ENCODE peak calls at places on chromosomes 13 and 19, in four cellular contexts. P is NCI-H345; M is lower leg skin; Q is stimulated activated CD8-positive, alpha-beta memory T cell treated with anti-CD3 and anti-CD28 coated beads, Interleukin-2, amount 100 ng/mL, for 1 hour. O is an unnamed sample.

GRCh38 chr13:74132152-74132767 is 1.9 kb downstream of the KLF12 start:
- DNase-seq in P (no peak), M (no peak), Q (no peak), O (peak)

GRCh38 chr13:89061821-89062220 is 1390.7 kb downstream of the SLITRK5 start:
- DNase-seq in P (peak), M (no peak), Q (no peak), O (peak)

GRCh38 chr13:98751397-98752110 is 918 bp downstream of the SLC15A1 start:
- DNase-seq in P (no peak), M (no peak), Q (no peak), O (no peak)

GRCh38 chr13:65597839-65598818 is 1632.0 kb downstream of the PCDH9 start:
- DNase-seq in P (no peak), M (no peak), Q (no peak), O (no peak)

GRCh38 chr19:33194884-33195710 is 967 bp downstream of the LRP3 start:
- DNase-seq in P (peak), M (no peak), Q (no peak), O (no peak)

GRCh38 chr13:96450635-96451034 is 360.7 kb downstream of the HS6ST3 start:
- DNase-seq in P (no peak), M (no peak), Q (no peak), O (no peak)

GRCh38 chr19:55563261-55563690 is 17.4 kb downstream of the ZNF579 start:
- DNase-seq in P (no peak), M (no peak), Q (no peak), O (peak)

GRCh38 chr13:80168089-80168850 is 172.7 kb downstream of the SPRY2 start:
- DNase-seq in P (no peak), M (no peak), Q (no peak), O (no peak)

GRCh38 chr13:38417241-38417640 is 67.6 kb downstream of the UFM1 start:
- DNase-seq in P (no peak), M (no peak), Q (no peak), O (no peak)

GRCh38 chr19:14023404-14024235 is 4.3 kb upstream of the RLN3 start:
- DNase-seq in P (no peak), M (no peak), Q (no peak), O (no peak)

GRCh38 chr19:35509861-35510625 is 3.4 kb downstream of the DMKN start:
- DNase-seq in P (peak), M (no peak), Q (peak), O (peak)

GRCh38 chr13:32594339-32594738 is 8.1 kb downstream of the PDS5B start:
- DNase-seq in P (no peak), M (no peak), Q (no peak), O (no peak)

GRCh38 chr13:36872621-36873020 is 47.4 kb downstream of the SMAD9 start:
- DNase-seq in P (no peak), M (no peak), Q (no peak), O (no peak)

GRCh38 chr13:102311901-102312300 is 89.9 kb downstream of the FGF14 start:
- DNase-seq in P (no peak), M (no peak), Q (no peak), O (no peak)

GRCh38 chr13:34037636-34038325 is 219.8 kb downstream of the RFC3 start:
- DNase-seq in P (no peak), M (no peak), Q (no peak), O (no peak)

GRCh38 chr13:112983428-112984196 is 14.6 kb downstream of the MCF2L start:
- DNase-seq in P (no peak), M (no peak), Q (no peak), O (no peak)

GRCh38 chr13:36067619-36068456 is 63.3 kb downstream of the DCLK1 start:
- DNase-seq in P (no peak), M (no peak), Q (no peak), O (no peak)

GRCh38 chr19:51602189-51602854 is 27.9 kb downstream of the SIGLEC5 start:
- DNase-seq in P (no peak), M (no peak), Q (no peak), O (no peak)

GRCh38 chr19:1986357-1987162 is 29.0 kb downstream of the BTBD2 start:
- DNase-seq in P (no peak), M (no peak), Q (no peak), O (no peak)

GRCh38 chr19:46186717-46187101 is 38.7 kb downstream of the IGFL2 start:
- DNase-seq in P (no peak), M (no peak), Q (no peak), O (no peak)

GRCh38 chr19:40266111-40266510 is 19.0 kb downstream of the AKT2 start:
- DNase-seq in P (peak), M (no peak), Q (no peak), O (no peak)

GRCh38 chr13:113637262-113638160 is 20.5 kb downstream of the ATP4B start:
- DNase-seq in P (no peak), M (no peak), Q (no peak), O (no peak)

GRCh38 chr19:17103177-17103576 is 27.6 kb downstream of the MYO9B start:
- DNase-seq in P (no peak), M (no peak), Q (no peak), O (no peak)

GRCh38 chr13:113123226-113124150 is 889 bp downstream of the F10 start:
- DNase-seq in P (no peak), M (no peak), Q (no peak), O (no peak)

GRCh38 chr13:93172109-93172508 is 54.5 kb upstream of the GPC6 start:
- DNase-seq in P (no peak), M (no peak), Q (no peak), O (no peak)

GRCh38 chr13:97460853-97461252 is 26.9 kb downstream of the RAP2A start:
- DNase-seq in P (no peak), M (no peak), Q (no peak), O (no peak)

GRCh38 chr13:93505104-93505952 is 278.7 kb downstream of the GPC6 start:
- DNase-seq in P (peak), M (no peak), Q (no peak), O (no peak)

GRCh38 chr13:92355213-92355612 is 871.4 kb upstream of the GPC6 start:
- DNase-seq in P (peak), M (no peak), Q (no peak), O (peak)

GRCh38 chr13:46715363-46715762 is 81.6 kb downstream of the ESD start:
- DNase-seq in P (no peak), M (no peak), Q (no peak), O (no peak)

GRCh38 chr13:30752201-30752797 is 17.0 kb downstream of the ALOX5AP start:
- DNase-seq in P (no peak), M (no peak), Q (no peak), O (no peak)

GRCh38 chr19:45455707-45456499 is 11.9 kb upstream of the FOSB start:
- DNase-seq in P (no peak), M (peak), Q (peak), O (no peak)

GRCh38 chr13:71828117-71828516 is 38.9 kb downstream of the DACH1 start:
- DNase-seq in P (no peak), M (no peak), Q (no peak), O (no peak)

GRCh38 chr19:58573658-58574164 is 576 bp upstream of the MZF1 start:
- DNase-seq in P (no peak), M (no peak), Q (no peak), O (no peak)

GRCh38 chr19:6828698-6829633 is 56.5 kb downstream of the VAV1 start:
- DNase-seq in P (no peak), M (no peak), Q (no peak), O (no peak)

O was measured in NCI-H748 treated with DMSO at 0.1 percent for 48 hours.